ENCODE peak calls at places on chromosome 5, in seven cellular contexts. D is heart right ventricle, Y is IMR-90, Z is AG10803, M is thoracic aorta, L is left lung, W is foreskin fibroblast. E is an unnamed sample.

GRCh38 chr5:107428303-107428761 is 242.4 kb downstream of the EFNA5 start:
- DNase-seq in W (no peak), Z (no peak), L (no peak), Y (no peak), M (no peak), D (no peak), E (no peak)

GRCh38 chr5:172939561-172939960 is 19.7 kb upstream of the RPL26L1 start:
- DNase-seq in Z (no peak), D (no peak), W (no peak), L (no peak), Y (peak), M (no peak), E (peak)

GRCh38 chr5:178203670-178204204 is 596 bp upstream of the HNRNPAB start:
- DNase-seq in L (no peak), D (no peak), Y (no peak), M (no peak), Z (no peak), W (no peak), E (no peak)

GRCh38 chr5:102856374-102856748 is 101.3 kb downstream of the PAM start:
- DNase-seq in M (no peak), W (peak), Z (peak), D (no peak), Y (peak), L (no peak), E (no peak)

GRCh38 chr5:156491766-156492165 is 164.8 kb downstream of the SGCD start:
- DNase-seq in D (no peak), M (no peak), W (no peak), Z (no peak), Y (no peak), L (no peak), E (no peak)

GRCh38 chr5:38651806-38652205 is 95.4 kb upstream of the LIFR start:
- DNase-seq in Y (no peak), W (no peak), D (no peak), M (no peak), L (no peak), Z (peak), E (no peak)

GRCh38 chr5:136174021-136174659 is 18.8 kb downstream of the SMIM32 start:
- DNase-seq in M (no peak), L (no peak), D (no peak), W (peak), Z (peak), Y (peak), E (no peak)

GRCh38 chr5:154466671-154467070 is 11.4 kb downstream of the HAND1 start:
- DNase-seq in L (no peak), M (no peak), W (no peak), Z (no peak), Y (peak), D (no peak), E (no peak)

GRCh38 chr5:677131-678101 is 15.7 kb downstream of the TPPP start:
- DNase-seq in Z (no peak), L (peak), Y (no peak), M (no peak), W (no peak), D (no peak), E (no peak)

GRCh38 chr5:155050384-155051019 is 36.9 kb downstream of the KIF4B start:
- DNase-seq in Y (no peak), D (no peak), L (no peak), M (no peak), W (no peak), Z (no peak), E (no peak)

GRCh38 chr5:38189031-38189632 is 69.2 kb upstream of the EGFLAM start:
- DNase-seq in Z (peak), W (no peak), L (no peak), M (no peak), Y (no peak), D (no peak), E (no peak)

GRCh38 chr5:134432677-134433359 is 21.1 kb upstream of the CDKN2AIPNL start:
- DNase-seq in D (no peak), L (no peak), Y (peak), W (no peak), M (no peak), Z (no peak), E (no peak)

GRCh38 chr5:62460578-62460983 is 48.0 kb downstream of the IPO11 start:
- DNase-seq in M (no peak), W (no peak), Y (peak), L (no peak), Z (peak), D (no peak), E (no peak)

GRCh38 chr5:2508514-2508913 is 243.0 kb downstream of the IRX2 start:
- DNase-seq in W (no peak), M (no peak), L (no peak), Z (no peak), Y (no peak), D (no peak), E (no peak)

GRCh38 chr5:57298295-57298984 is 124.6 kb downstream of the GPBP1 start:
- DNase-seq in M (peak), W (peak), Y (peak), Z (peak), D (peak), L (peak), E (peak)

GRCh38 chr5:176492431-176492830 is 44.2 kb downstream of the FAF2 start:
- DNase-seq in M (no peak), W (no peak), D (no peak), L (no peak), Z (peak), Y (peak), E (no peak)

GRCh38 chr5:151461312-151461711 is 13.9 kb downstream of the SLC36A1 start:
- DNase-seq in Z (no peak), D (no peak), W (no peak), Y (no peak), M (no peak), L (no peak), E (no peak)

GRCh38 chr5:151456321-151456940 is 9.0 kb downstream of the SLC36A1 start:
- DNase-seq in W (no peak), M (no peak), Y (no peak), Z (no peak), D (no peak), L (no peak), E (no peak)

GRCh38 chr5:151463137-151464029 is 16.0 kb downstream of the SLC36A1 start:
- DNase-seq in Z (no peak), Y (no peak), D (no peak), W (no peak), M (no peak), L (no peak), E (peak)

GRCh38 chr5:151458314-151458713 is 10.9 kb downstream of the SLC36A1 start:
- DNase-seq in Y (no peak), M (no peak), L (no peak), W (no peak), D (no peak), Z (no peak), E (no peak)

DNA sequence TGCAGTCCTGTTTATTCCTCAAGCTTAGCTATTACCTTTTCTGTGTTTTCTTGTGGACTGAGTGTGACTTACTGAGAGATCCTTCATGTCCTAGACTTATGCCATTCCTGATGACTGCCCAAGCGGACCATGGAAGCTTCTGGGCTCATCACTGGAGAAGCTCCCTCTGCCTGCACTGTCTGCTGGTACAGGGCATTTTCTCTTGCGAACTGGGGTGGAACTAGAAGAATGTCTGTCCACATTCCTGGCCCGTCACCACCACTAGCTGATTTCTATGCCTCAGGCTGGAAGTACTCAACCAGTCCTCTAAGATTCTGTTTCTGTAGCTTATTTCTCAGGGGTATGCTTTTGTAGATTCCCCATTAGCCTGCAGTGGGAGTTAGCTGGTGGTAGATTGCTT is 12.3 kb downstream of the SLC36A1 start:
- DNase-seq in D (no peak), Z (peak), M (no peak), Y (peak), W (peak), L (no peak), E (no peak)
- TF ChIP-seq CTCF in D (no peak), Z (peak), M (no peak), Y (peak), W (peak), L (no peak), E (no peak)

GRCh38 chr5:143313298-143313852 is 90.1 kb downstream of the NR3C1 start:
- DNase-seq in L (no peak), Y (no peak), M (no peak), D (no peak), Z (no peak), W (no peak), E (no peak)

GRCh38 chr5:143314123-143314522 is 89.4 kb downstream of the NR3C1 start:
- DNase-seq in Y (no peak), Z (no peak), D (no peak), L (no peak), M (no peak), W (no peak), E (no peak)

GRCh38 chr5:143311955-143312354 is 91.5 kb downstream of the NR3C1 start:
- DNase-seq in Y (peak), L (no peak), Z (peak), W (no peak), D (no peak), M (no peak), E (no peak)

GRCh38 chr5:143311428-143311827 is 92.1 kb downstream of the NR3C1 start:
- DNase-seq in Z (peak), L (no peak), W (peak), Y (peak), M (no peak), D (no peak), E (no peak)

GRCh38 chr5:143312822-143313221 is 90.7 kb downstream of the NR3C1 start:
- DNase-seq in M (no peak), Y (no peak), D (no peak), L (no peak), Z (no peak), W (no peak), E (no peak)
- TF ChIP-seq CTCF in M (no peak), Y (no peak), D (no peak), L (no peak), Z (no peak), W (no peak), E (no peak)

GRCh38 chr5:129400395-129400983 is 59.6 kb upstream of the ADAMTS19 start:
- DNase-seq in L (no peak), Y (no peak), D (no peak), W (no peak), Z (no peak), M (no peak), E (no peak)
- TF ChIP-seq CTCF in L (no peak), Y (peak), D (no peak), W (no peak), Z (no peak), M (no peak), E (peak)

GRCh38 chr5:34652466-34652865 is 3.7 kb upstream of the RAI14 start:
- DNase-seq in M (no peak), Z (no peak), W (no peak), D (no peak), Y (no peak), L (no peak), E (no peak)

GRCh38 chr5:34655354-34655991 is 655 bp upstream of the RAI14 start:
- DNase-seq in W (peak), Z (peak), D (peak), L (no peak), Y (peak), M (no peak), E (peak)

GRCh38 chr5:34651791-34652190 is 4.3 kb upstream of the RAI14 start:
- DNase-seq in L (no peak), D (no peak), Z (no peak), Y (no peak), W (no peak), M (no peak), E (no peak)

GRCh38 chr5:34653708-34654107 is 2.4 kb upstream of the RAI14 start:
- DNase-seq in M (no peak), L (no peak), Z (no peak), D (no peak), W (no peak), Y (no peak), E (no peak)

GRCh38 chr5:34652916-34653315 is 3.2 kb upstream of the RAI14 start:
- DNase-seq in W (peak), Y (peak), D (no peak), L (no peak), Z (peak), M (no peak), E (no peak)
- TF ChIP-seq CTCF in W (no peak), Y (no peak), D (no peak), L (no peak), Z (peak), M (no peak), E (no peak)

GRCh38 chr5:140358738-140359310 is 1.2 kb upstream of the SLC4A9 start:
- DNase-seq in D (no peak), M (no peak), Y (peak), Z (peak), W (peak), L (no peak), E (no peak)
- TF ChIP-seq CTCF in D (peak), M (peak), Y (peak), Z (peak), W (peak), L (peak), E (peak)

GRCh38 chr5:45750574-45750973 is 54.4 kb upstream of the HCN1 start:
- DNase-seq in M (no peak), D (no peak), Z (no peak), W (no peak), Y (no peak), L (no peak), E (no peak)
- TF ChIP-seq CTCF in M (no peak), D (no peak), Z (no peak), W (no peak), Y (no peak), L (no peak), E (no peak)

GRCh38 chr5:110442856-110443255 is 283.6 kb downstream of the TMEM232 start:
- DNase-seq in Y (no peak), W (no peak), D (no peak), Z (no peak), M (no peak), L (no peak), E (no peak)

GRCh38 chr5:110435207-110435606 is 291.3 kb downstream of the TMEM232 start:
- DNase-seq in M (no peak), D (no peak), W (no peak), Z (no peak), Y (no peak), L (no peak), E (no peak)

GRCh38 chr5:110439280-110439679 is 287.2 kb downstream of the TMEM232 start:
- DNase-seq in D (peak), L (no peak), M (no peak), Y (no peak), Z (no peak), W (no peak), E (no peak)

GRCh38 chr5:110440058-110440457 is 286.4 kb downstream of the TMEM232 start:
- DNase-seq in Z (no peak), D (no peak), Y (no peak), M (no peak), L (no peak), W (no peak), E (no peak)

GRCh38 chr5:110441035-110441434 is 285.4 kb downstream of the TMEM232 start:
- DNase-seq in L (no peak), W (no peak), Y (peak), Z (peak), M (no peak), D (no peak), E (no peak)
- TF ChIP-seq CTCF in L (no peak), W (peak), Y (peak), Z (peak), M (no peak), D (no peak), E (peak)